ENCODE peak calls at places on chromosome 3, in four cellular contexts. E, Q, H and U are unnamed samples.
A peak's percentile ranks its signal among the peaks of the same experiment; 100 is the strongest.

GRCh38 chr3:124174463-124174862 is 182.5 kb upstream of the ROPN1 start:
- DNase-seq in Q (no peak), H (no peak), E (no peak), U (no peak)

GRCh38 chr3:148880681-148881080 is 15.6 kb downstream of the CPA3 start:
- DNase-seq in Q (no peak), E (no peak), H (no peak), U (peak; percentile 33)

GRCh38 chr3:177448987-177449975 is 252.0 kb upstream of the TBL1XR1 start:
- DNase-seq in H (peak; percentile 89), E (peak; percentile 67), Q (peak; percentile 34), U (peak; percentile 58)

GRCh38 chr3:192011137-192011536 is 550.2 kb downstream of the PYDC2 start:
- DNase-seq in E (no peak), Q (no peak), H (peak; percentile 59), U (no peak)

GRCh38 chr3:15345051-15345607 is 12.7 kb upstream of the SH3BP5 start:
- DNase-seq in H (no peak), Q (no peak), E (no peak), U (no peak)

GRCh38 chr3:134651347-134652041 is 672 bp upstream of the KY start:
- DNase-seq in Q (no peak), E (no peak), H (peak; percentile 46), U (no peak)

GRCh38 chr3:108159865-108160264 is 62.4 kb downstream of the IFT57 start:
- DNase-seq in H (peak; percentile 46), Q (no peak), E (no peak), U (no peak)

GRCh38 chr3:65992106-65992505 is 46.6 kb downstream of the MAGI1 start:
- DNase-seq in Q (no peak), E (no peak), H (no peak), U (no peak)

GRCh38 chr3:48428863-48429415 is 947 bp downstream of the PLXNB1 start:
- DNase-seq in E (peak; percentile 76), Q (no peak), H (no peak), U (no peak)

GRCh38 chr3:152236741-152237140 is 32.0 kb upstream of the MBNL1 start:
- DNase-seq in H (peak; percentile 53), Q (no peak), E (no peak), U (no peak)

GRCh38 chr3:186520957-186521842 is 23.0 kb downstream of the CRYGS start:
- DNase-seq in Q (no peak), E (no peak), H (no peak), U (no peak)

GRCh38 chr3:33380653-33381052 is 59.6 kb downstream of the UBP1 start:
- DNase-seq in H (no peak), E (no peak), Q (no peak), U (no peak)

GRCh38 chr3:14371573-14372474 is 30.6 kb upstream of the SLC6A6 start:
- DNase-seq in H (peak; percentile 52), Q (peak; percentile 75), E (peak; percentile 94), U (peak; percentile 76)

GRCh38 chr3:134232146-134232545 is 18.5 kb downstream of the RYK start:
- DNase-seq in E (no peak), H (peak; percentile 13), Q (no peak), U (no peak)

GRCh38 chr3:54622688-54623087 is 305.2 kb downstream of the LRTM1 start:
- DNase-seq in E (no peak), Q (no peak), H (no peak), U (no peak)

GRCh38 chr3:194161181-194162045 is 25.5 kb downstream of the HES1 start:
- DNase-seq in E (no peak), H (no peak), Q (no peak), U (peak; percentile 62)